ENCODE peak calls at places on chromosomes 4 and X, in five cellular contexts. One of them, this sample, is unnamed. For H3K4me1 and H3K27me3, the result is how much of the 10 kb centered on the place peaks cover.

GRCh38 chr4:4754641-4755040 is 104.8 kb upstream of the MSX1 start:
- DNase-seq in GM23248: no peak
- DNase-seq in pancreas: no peak
- DNase-seq in ovary: no peak
- DNase-seq in SJSA1: no peak
- DNase-seq in this sample: no peak

GRCh38 chr4:188754372-188755002 is 615.2 kb downstream of the TRIML1 start:
- DNase-seq in GM23248: no peak
- DNase-seq in pancreas: no peak
- DNase-seq in ovary: no peak
- DNase-seq in SJSA1: no peak
- DNase-seq in this sample: no peak

GRCh38 chr4:110638347-110638746 is 15.5 kb upstream of the PITX2 start:
- DNase-seq in GM23248: no peak
- DNase-seq in pancreas: no peak
- DNase-seq in ovary: no peak
- DNase-seq in SJSA1: no peak
- DNase-seq in this sample: no peak

GRCh38 chr4:152004801-152005200 is 244.0 kb upstream of the GATB start:
- DNase-seq in GM23248: no peak
- DNase-seq in pancreas: no peak
- DNase-seq in ovary: no peak
- DNase-seq in SJSA1: no peak
- DNase-seq in this sample: no peak

GRCh38 chrX:7170903-7171302 is 22.9 kb upstream of the PUDP start:
- DNase-seq in GM23248: no peak
- DNase-seq in pancreas: no peak
- DNase-seq in ovary: no peak
- DNase-seq in SJSA1: no peak
- DNase-seq in this sample: no peak

GRCh38 chr4:85823295-85823694 is 348.3 kb downstream of the ARHGAP24 start:
- DNase-seq in GM23248: peak
- DNase-seq in pancreas: no peak
- DNase-seq in ovary: no peak
- DNase-seq in SJSA1: no peak
- DNase-seq in this sample: no peak

GRCh38 chr4:4461850-4462249 is 74.9 kb downstream of the NSG1 start:
- DNase-seq in GM23248: no peak
- DNase-seq in pancreas: no peak
- DNase-seq in ovary: no peak
- DNase-seq in SJSA1: no peak
- DNase-seq in this sample: no peak

GRCh38 chr4:152310223-152310622 is 225.7 kb downstream of the FBXW7 start:
- DNase-seq in GM23248: peak
- DNase-seq in pancreas: no peak
- DNase-seq in ovary: no peak
- DNase-seq in SJSA1: peak
- DNase-seq in this sample: peak

GRCh38 chr4:92968556-92968955 is 664.8 kb downstream of the GRID2 start:
- DNase-seq in GM23248: no peak
- DNase-seq in pancreas: no peak
- DNase-seq in ovary: no peak
- DNase-seq in SJSA1: no peak
- DNase-seq in this sample: no peak

GRCh38 chr4:52266537-52267137 is 215.5 kb downstream of the SPATA18 start:
- DNase-seq in GM23248: no peak
- DNase-seq in pancreas: peak
- DNase-seq in ovary: peak
- DNase-seq in SJSA1: no peak
- DNase-seq in this sample: no peak

GRCh38 chrX:10649286-10649685 is 28.9 kb upstream of the MID1 start:
- DNase-seq in GM23248: peak
- DNase-seq in pancreas: no peak
- DNase-seq in ovary: no peak
- DNase-seq in SJSA1: no peak
- DNase-seq in this sample: no peak

GRCh38 chr4:165077034-165077578 is 23.4 kb downstream of the TRIM75 start:
- DNase-seq in GM23248: no peak
- DNase-seq in pancreas: no peak
- DNase-seq in ovary: no peak
- DNase-seq in SJSA1: no peak
- DNase-seq in this sample: no peak

GRCh38 chr4:2598661-2599654 is 62.5 kb downstream of the FAM193A start:
- DNase-seq in GM23248: peak
- DNase-seq in pancreas: no peak
- DNase-seq in ovary: no peak
- DNase-seq in SJSA1: no peak
- DNase-seq in this sample: no peak

GRCh38 chr4:117357422-117357821 is 272.0 kb upstream of the TRAM1L1 start:
- DNase-seq in GM23248: no peak
- DNase-seq in pancreas: no peak
- DNase-seq in ovary: no peak
- DNase-seq in SJSA1: no peak
- DNase-seq in this sample: no peak

GRCh38 chr4:6262176-6262575 is 7.5 kb upstream of the WFS1 start:
- DNase-seq in GM23248: no peak
- DNase-seq in pancreas: no peak
- DNase-seq in ovary: no peak
- DNase-seq in SJSA1: no peak
- DNase-seq in this sample: no peak

GRCh38 chrX:132887569-132887968 is 70.9 kb downstream of the HS6ST2 start:
- DNase-seq in GM23248: no peak
- DNase-seq in pancreas: no peak
- DNase-seq in ovary: no peak
- DNase-seq in SJSA1: no peak
- DNase-seq in this sample: no peak

GRCh38 chr4:38319456-38320348 is 344.3 kb upstream of the KLF3 start:
- DNase-seq in GM23248: peak
- DNase-seq in pancreas: peak
- DNase-seq in ovary: peak
- DNase-seq in SJSA1: peak
- DNase-seq in this sample: peak

GRCh38 chr4:137923494-137923893 is 318.7 kb downstream of the SLC7A11 start:
- DNase-seq in GM23248: no peak
- DNase-seq in pancreas: no peak
- DNase-seq in ovary: no peak
- DNase-seq in SJSA1: no peak
- DNase-seq in this sample: no peak

GRCh38 chrX:19721726-19722370 is 165.6 kb downstream of the SH3KBP1 start:
- DNase-seq in GM23248: peak
- DNase-seq in pancreas: no peak
- DNase-seq in ovary: no peak
- DNase-seq in SJSA1: no peak
- DNase-seq in this sample: no peak

GRCh38 chrX:30659421-30659820 is 6.2 kb downstream of the GK start:
- DNase-seq in GM23248: peak
- DNase-seq in pancreas: no peak
- DNase-seq in ovary: no peak
- DNase-seq in SJSA1: no peak
- DNase-seq in this sample: peak

GRCh38 chr4:118927976-118928375 is 39.3 kb downstream of the SYNPO2 start:
- DNase-seq in GM23248: no peak
- DNase-seq in pancreas: peak
- DNase-seq in ovary: peak
- DNase-seq in SJSA1: no peak
- DNase-seq in this sample: no peak

GRCh38 chrX:148741441-148741840 is 241.0 kb downstream of the AFF2 start:
- DNase-seq in GM23248: no peak
- DNase-seq in pancreas: no peak
- DNase-seq in ovary: no peak
- DNase-seq in SJSA1: no peak
- DNase-seq in this sample: no peak

GRCh38 chr4:53682908-53683307 is 91.6 kb upstream of the LNX1 start:
- DNase-seq in GM23248: no peak
- DNase-seq in pancreas: no peak
- DNase-seq in ovary: no peak
- DNase-seq in SJSA1: no peak
- DNase-seq in this sample: no peak

GRCh38 chrX:129791961-129792570 is 12.3 kb downstream of the SASH3 start:
- DNase-seq in GM23248: no peak
- DNase-seq in pancreas: no peak
- DNase-seq in ovary: no peak
- DNase-seq in SJSA1: no peak
- DNase-seq in this sample: no peak

GRCh38 chrX:79570524-79571240 is 203.5 kb upstream of the ITM2A start:
- DNase-seq in GM23248: no peak
- DNase-seq in pancreas: no peak
- DNase-seq in ovary: no peak
- DNase-seq in SJSA1: no peak
- DNase-seq in this sample: no peak

GRCh38 chr4:3508542-3508941 is 23.7 kb downstream of the LRPAP1 start:
- DNase-seq in GM23248: no peak
- DNase-seq in pancreas: no peak
- DNase-seq in ovary: no peak
- DNase-seq in SJSA1: no peak
- DNase-seq in this sample: no peak

GRCh38 chr4:48047421-48047844 is 30.9 kb downstream of the NIPAL1 start:
- DNase-seq in GM23248: no peak
- DNase-seq in pancreas: no peak
- DNase-seq in ovary: no peak
- DNase-seq in SJSA1: no peak
- DNase-seq in this sample: no peak

GRCh38 chr4:73539386-73539785 is 57.8 kb downstream of the AFM start:
- DNase-seq in GM23248: peak
- DNase-seq in pancreas: no peak
- DNase-seq in ovary: no peak
- DNase-seq in SJSA1: no peak
- DNase-seq in this sample: no peak

GRCh38 chrX:37685452-37686347 is at the start of gene XK:
- DNase-seq in GM23248: peak
- DNase-seq in pancreas: peak
- DNase-seq in ovary: peak
- DNase-seq in SJSA1: peak
- DNase-seq in this sample: no peak

GRCh38 chrX:48976086-48976485 is 4.4 kb upstream of the KCND1 start:
- DNase-seq in GM23248: no peak
- DNase-seq in pancreas: no peak
- DNase-seq in ovary: no peak
- DNase-seq in SJSA1: no peak
- DNase-seq in this sample: no peak

GRCh38 chrX:147476008-147476407 is 435.7 kb upstream of the FMR1 start:
- DNase-seq in GM23248: peak
- DNase-seq in pancreas: no peak
- DNase-seq in ovary: no peak
- DNase-seq in SJSA1: no peak
- DNase-seq in this sample: no peak

GRCh38 chrX:15158736-15159406 is 111.0 kb downstream of the ASB9 start:
- DNase-seq in GM23248: peak
- DNase-seq in pancreas: no peak
- DNase-seq in ovary: no peak
- DNase-seq in SJSA1: no peak
- DNase-seq in this sample: peak

GRCh38 chr4:169098054-169098896 is 88.2 kb upstream of the CBR4 start:
- DNase-seq in GM23248: peak
- DNase-seq in pancreas: no peak
- DNase-seq in ovary: no peak
- DNase-seq in SJSA1: no peak
- DNase-seq in this sample: peak

GRCh38 chr4:184282895-184283654 is 65.4 kb upstream of the ENPP6 start:
- DNase-seq in GM23248: no peak
- DNase-seq in pancreas: no peak
- DNase-seq in ovary: no peak
- DNase-seq in SJSA1: no peak
- DNase-seq in this sample: no peak

GRCh38 chr4:123477804-123478209 is 81.2 kb downstream of the SPRY1 start:
- DNase-seq in GM23248: peak
- DNase-seq in pancreas: no peak
- DNase-seq in ovary: no peak
- DNase-seq in SJSA1: no peak
- DNase-seq in this sample: no peak

GRCh38 chr4:152278505-152279301 is 257.2 kb downstream of the FBXW7 start:
- DNase-seq in GM23248: no peak
- DNase-seq in pancreas: no peak
- DNase-seq in ovary: no peak
- DNase-seq in SJSA1: no peak
- DNase-seq in this sample: no peak

GRCh38 chrX:3345281-3346081 is 971 bp downstream of the MXRA5 start:
- DNase-seq in GM23248: peak
- DNase-seq in pancreas: peak
- DNase-seq in ovary: peak
- DNase-seq in SJSA1: peak
- DNase-seq in this sample: no peak

GRCh38 chrX:103343105-103343504 is 13.1 kb downstream of the TCEAL7 start:
- DNase-seq in GM23248: peak
- DNase-seq in pancreas: no peak
- DNase-seq in ovary: no peak
- DNase-seq in SJSA1: no peak
- DNase-seq in this sample: peak

GRCh38 chr4:1244081-1244977 is 4.6 kb downstream of the CTBP1 start:
- DNase-seq in GM23248: peak
- DNase-seq in pancreas: no peak
- DNase-seq in ovary: peak
- DNase-seq in SJSA1: no peak
- DNase-seq in this sample: no peak

GRCh38 chr4:1244978-1245471 is 3.9 kb downstream of the CTBP1 start:
- DNase-seq in GM23248: no peak
- DNase-seq in pancreas: no peak
- DNase-seq in ovary: no peak
- DNase-seq in SJSA1: no peak
- DNase-seq in this sample: no peak

GRCh38 chr4:1246111-1246881 is 2.6 kb downstream of the CTBP1 start:
- DNase-seq in GM23248: peak
- DNase-seq in pancreas: peak
- DNase-seq in ovary: peak
- DNase-seq in SJSA1: no peak
- DNase-seq in this sample: no peak

GRCh38 chr4:1246901-1247810 is 1.8 kb downstream of the CTBP1 start:
- DNase-seq in GM23248: peak
- DNase-seq in pancreas: no peak
- DNase-seq in ovary: peak
- DNase-seq in SJSA1: no peak
- DNase-seq in this sample: no peak

GRCh38 chr4:1245481-1246051 is 3.4 kb downstream of the CTBP1 start:
- DNase-seq in GM23248: no peak
- DNase-seq in pancreas: peak
- DNase-seq in ovary: no peak
- DNase-seq in SJSA1: no peak
- DNase-seq in this sample: no peak
- H3K4me1 ChIP-seq in GM23248: under half
- H3K4me1 ChIP-seq in pancreas: under half
- H3K4me1 ChIP-seq in ovary: under half
- H3K4me1 ChIP-seq in SJSA1: under half
- H3K4me1 ChIP-seq in this sample: under half

GRCh38 chr4:175562537-175562936 is 249.5 kb downstream of the GPM6A start:
- DNase-seq in GM23248: no peak
- DNase-seq in pancreas: no peak
- DNase-seq in ovary: no peak
- DNase-seq in SJSA1: no peak
- DNase-seq in this sample: no peak
- H3K27ac ChIP-seq in GM23248: no peak
- H3K27ac ChIP-seq in pancreas: no peak
- H3K27ac ChIP-seq in ovary: no peak
- H3K27ac ChIP-seq in SJSA1: no peak
- H3K27ac ChIP-seq in this sample: no peak

GRCh38 chrX:1075741-1076140 is 136.7 kb downstream of the CRLF2 start:
- DNase-seq in GM23248: no peak
- DNase-seq in pancreas: no peak
- DNase-seq in ovary: no peak
- DNase-seq in SJSA1: no peak
- DNase-seq in this sample: no peak
- H3K27me3 ChIP-seq in GM23248: under half
- H3K27me3 ChIP-seq in pancreas: under half
- H3K27me3 ChIP-seq in ovary: under half
- H3K27me3 ChIP-seq in SJSA1: under half
- H3K27me3 ChIP-seq in this sample: under half

GRCh38 chr4:128913228-128913627 is 103.7 kb downstream of the JADE1 start:
- DNase-seq in GM23248: no peak
- DNase-seq in pancreas: no peak
- DNase-seq in ovary: no peak
- DNase-seq in SJSA1: no peak
- DNase-seq in this sample: no peak
- H3K4me1 ChIP-seq in GM23248: under half
- H3K4me1 ChIP-seq in pancreas: under half
- H3K4me1 ChIP-seq in ovary: under half
- H3K4me1 ChIP-seq in SJSA1: under half
- H3K4me1 ChIP-seq in this sample: under half

This sample was measured in foreskin keratinocyte.